ENCODE peak calls at places on chromosomes 6 and 20, in four cellular contexts. X is kidney epithelial cell, C is cardiac fibroblast, N is sigmoid colon. Z is an unnamed sample.

GRCh38 chr20:59817846-59818245 is 115.6 kb downstream of the SYCP2 start:
- DNase-seq in C (no peak), X (no peak), N (no peak), Z (no peak)

GRCh38 chr6:12865782-12866181 is 149.2 kb downstream of the PHACTR1 start:
- DNase-seq in X (no peak), N (no peak), C (no peak), Z (no peak)

GRCh38 chr6:169622618-169623017 is 79.2 kb downstream of the WDR27 start:
- DNase-seq in X (no peak), C (peak; percentile 25), N (no peak), Z (no peak)

GRCh38 chr20:22523499-22524392 is 60.6 kb downstream of the FOXA2 start:
- DNase-seq in C (no peak), N (no peak), X (no peak), Z (no peak)

GRCh38 chr6:17816921-17817611 is 110.3 kb upstream of the NUP153 start:
- DNase-seq in C (peak; percentile 45), N (no peak), X (peak; percentile 45), Z (no peak)

GRCh38 chr6:128882991-128883571 is at the start of gene LAMA2:
- DNase-seq in N (peak; percentile 92), X (no peak), C (peak; percentile 87), Z (peak; percentile 33)

GRCh38 chr6:6721606-6722005 is 133.1 kb downstream of the LY86 start:
- DNase-seq in X (no peak), C (no peak), N (no peak), Z (no peak)

GRCh38 chr6:116465246-116465645 is 4.1 kb downstream of the CALHM6 start:
- DNase-seq in C (no peak), N (no peak), X (no peak), Z (no peak)

GRCh38 chr6:53664623-53665022 is 933 bp downstream of the KLHL31 start:
- DNase-seq in N (no peak), X (no peak), C (no peak), Z (no peak)

GRCh38 chr6:154649723-154650122 is 83.5 kb upstream of the SCAF8 start:
- DNase-seq in X (no peak), N (no peak), C (peak; percentile 54), Z (no peak)

GRCh38 chr20:47740225-47741184 is 44.8 kb downstream of the SULF2 start:
- DNase-seq in C (peak; percentile 20), X (no peak), N (peak; percentile 72), Z (no peak)

GRCh38 chr20:36919715-36920333 is 31.7 kb downstream of the SAMHD1 start:
- DNase-seq in C (peak; percentile 77), N (no peak), X (no peak), Z (peak; percentile 10)

GRCh38 chr6:19472168-19472567 is 365.0 kb upstream of the ID4 start:
- DNase-seq in X (peak; percentile 97), N (no peak), C (peak; percentile 92), Z (peak; percentile 49)

GRCh38 chr6:141956046-141956761 is 176.5 kb upstream of the GJE1 start:
- DNase-seq in N (no peak), X (no peak), C (peak; percentile 47), Z (peak; percentile 68)

GRCh38 chr6:112694986-112695385 is 347.9 kb downstream of the RFPL4B start:
- DNase-seq in X (no peak), C (no peak), N (no peak), Z (no peak)

GRCh38 chr6:166309977-166310376 is 1.8 kb upstream of the PRR18 start:
- DNase-seq in C (no peak), N (no peak), X (no peak), Z (no peak)

GRCh38 chr6:131765081-131765852 is 42.6 kb upstream of the ENPP1 start:
- DNase-seq in N (no peak), X (no peak), C (peak; percentile 81), Z (no peak)

GRCh38 chr6:44789061-44789460 is 401.6 kb downstream of the CDC5L start:
- DNase-seq in X (no peak), C (no peak), N (no peak), Z (no peak)

GRCh38 chr6:47446974-47447373 is 30.6 kb upstream of the CD2AP start:
- DNase-seq in C (peak; percentile 5), N (no peak), X (peak; percentile 18), Z (no peak)

GRCh38 chr6:159904497-159904911 is 13.7 kb downstream of the MAS1 start:
- DNase-seq in C (no peak), N (no peak), X (no peak), Z (no peak)

GRCh38 chr20:63404129-63405085 is 43.3 kb upstream of the CHRNA4 start:
- DNase-seq in X (no peak), N (no peak), C (no peak), Z (no peak)

GRCh38 chr6:134026597-134026996 is 25.8 kb downstream of the SLC2A12 start:
- DNase-seq in N (no peak), X (no peak), C (no peak), Z (no peak)

GRCh38 chr20:46584508-46584907 is 34.1 kb upstream of the OCSTAMP start:
- DNase-seq in N (no peak), C (no peak), X (no peak), Z (no peak)

GRCh38 chr6:98657764-98658163 is 176.6 kb upstream of the POU3F2 start:
- DNase-seq in N (no peak), C (peak; percentile 25), X (peak; percentile 2), Z (peak; percentile 32)

GRCh38 chr20:53402233-53403005 is 191.2 kb downstream of the ZNF217 start:
- DNase-seq in N (no peak), X (no peak), C (no peak), Z (no peak)

GRCh38 chr6:3009930-3010329 is 10.2 kb downstream of the NQO2 start:
- DNase-seq in C (peak; percentile 22), X (no peak), N (no peak), Z (no peak)

GRCh38 chr20:61437280-61438206 is 185.5 kb downstream of the CDH4 start:
- DNase-seq in C (peak; percentile 83), N (no peak), X (no peak), Z (no peak)

GRCh38 chr6:10030942-10031537 is 383.8 kb downstream of the TFAP2A start:
- DNase-seq in C (no peak), N (no peak), X (no peak), Z (no peak)

GRCh38 chr6:139540276-139540675 is 165.8 kb upstream of the CITED2 start:
- DNase-seq in X (no peak), C (peak; percentile 61), N (no peak), Z (peak; percentile 59)

GRCh38 chr6:72873438-72873837 is 251.6 kb downstream of the KCNQ5 start:
- DNase-seq in C (no peak), N (no peak), X (no peak), Z (no peak)

GRCh38 chr6:158441639-158442308 is 118.1 kb upstream of the TMEM181 start:
- DNase-seq in C (peak; percentile 75), X (no peak), N (no peak), Z (peak; percentile 92)

GRCh38 chr6:152185158-152185574 is 377.7 kb downstream of the ESR1 start:
- DNase-seq in C (no peak), X (no peak), N (no peak), Z (no peak)
- H3K4me3 ChIP-seq in C (no peak overlapping the region), X (no peak overlapping the region), N (no peak overlapping the region), Z (no peak overlapping the region)

DNA sequence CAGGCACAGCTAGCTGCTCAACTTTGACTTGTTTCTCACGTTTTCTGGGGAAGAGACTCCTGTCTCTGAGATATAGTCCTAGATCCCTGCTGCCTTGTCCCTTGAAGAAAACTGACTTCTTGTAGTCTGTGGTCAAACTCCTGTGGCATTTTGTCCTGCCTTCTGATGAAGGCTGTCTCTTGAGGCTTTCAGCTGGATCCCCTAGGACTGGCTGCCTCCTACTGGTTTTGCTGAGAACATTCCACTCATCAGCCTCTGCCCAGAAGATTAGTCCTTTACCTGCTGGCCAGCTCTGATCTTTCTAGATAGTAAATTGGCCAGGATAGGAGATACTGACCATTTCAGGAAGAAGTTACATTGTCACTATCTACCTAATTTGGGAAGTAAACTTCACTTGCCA is 71.9 kb upstream of the CNR1 start:
- DNase-seq in X (peak; percentile 1), C (peak; percentile 0), N (no peak), Z (no peak)
- TF ChIP-seq CTCF in X (peak; percentile 37), C (peak; percentile 46), N (peak; percentile 35), Z (peak; percentile 66)

GRCh38 chr20:50868509-50869495 is 62.4 kb downstream of the ADNP start:
- DNase-seq in N (no peak), C (no peak), X (peak; percentile 18), Z (no peak)

GRCh38 chr20:50872562-50873288 is 58.5 kb downstream of the ADNP start:
- DNase-seq in C (no peak), X (no peak), N (no peak), Z (no peak)

GRCh38 chr20:50867805-50868204 is 63.4 kb downstream of the ADNP start:
- DNase-seq in N (no peak), C (no peak), X (no peak), Z (no peak)

GRCh38 chr20:50873518-50873959 is 57.7 kb downstream of the ADNP start:
- DNase-seq in X (no peak), C (no peak), N (no peak), Z (no peak)

DNA sequence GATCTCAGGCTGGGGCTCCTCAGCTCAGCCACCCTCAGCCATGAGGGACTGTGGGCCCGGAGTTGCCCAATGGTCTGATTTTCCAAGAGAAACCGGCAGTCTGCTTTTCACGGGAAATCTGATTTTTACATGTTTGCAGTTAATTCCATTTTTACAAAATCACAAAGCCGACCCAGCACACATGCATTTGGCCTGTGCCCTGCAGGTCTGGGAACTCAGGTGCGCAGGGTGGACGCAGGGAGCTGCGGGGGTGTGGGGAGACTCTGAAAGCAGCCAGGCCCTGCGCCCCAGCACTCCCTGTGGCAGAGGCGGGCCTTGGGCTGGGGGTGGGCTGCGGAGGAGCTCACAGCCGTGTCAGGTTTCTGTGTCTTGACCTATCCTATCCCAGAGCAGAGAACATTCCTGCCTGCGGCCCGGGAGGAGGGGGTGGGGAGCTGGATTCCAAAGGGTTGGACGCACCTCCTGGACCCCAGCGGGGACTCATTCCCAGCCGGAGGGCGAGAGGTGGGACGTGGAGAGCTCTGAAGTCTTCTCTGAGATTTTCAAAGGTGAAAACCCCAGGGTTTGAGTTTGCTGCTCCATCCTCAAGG is 60.6 kb downstream of the ADNP start:
- DNase-seq in C (peak; percentile 33), X (peak; percentile 4), N (no peak), Z (peak; percentile 53)
- H3K4me3 ChIP-seq in C (no peak overlapping the region), X (no peak overlapping the region), N (no peak overlapping the region), Z (peak overlapping the region; percentile 24)

GRCh38 chr20:3652217-3652616 is 11.0 kb downstream of the GFRA4 start:
- DNase-seq in C (no peak), N (no peak), X (no peak), Z (no peak)
- TF ChIP-seq CTCF in C (no peak), N (no peak), X (no peak), Z (no peak)

Z was measured in retinal pigment epithelial cell.